ENCODE peak calls at places on chromosomes 2 and 18, in four cellular contexts. R is GM12878, E is HEK293T, P is K562. I is an unnamed sample.

GRCh38 chr2:242010567-242011513 is 141.3 kb downstream of the RTP5 start:
- DNase-seq in R (no peak), E (no peak), P (no peak), I (no peak)

GRCh38 chr2:177921726-177922125 is 150.9 kb downstream of the PDE11A start:
- DNase-seq in R (no peak), E (no peak), P (no peak), I (no peak)

GRCh38 chr2:25341031-25341727 is 546 bp downstream of the DNMT3A start:
- DNase-seq in R (no peak), E (peak), P (peak), I (no peak)

GRCh38 chr2:24083567-24084385 is 858 bp downstream of the TP53I3 start:
- DNase-seq in R (peak), E (peak), P (peak), I (peak)

GRCh38 chr2:29261003-29261402 is 145.8 kb downstream of the CLIP4 start:
- DNase-seq in R (no peak), E (no peak), P (no peak), I (no peak)

GRCh38 chr2:26556309-26557243 is 78.7 kb upstream of the OTOF start:
- DNase-seq in R (no peak), E (no peak), P (no peak), I (no peak)

GRCh38 chr2:17249249-17249648 is 269.0 kb downstream of the RAD51AP2 start:
- DNase-seq in R (no peak), E (no peak), P (no peak), I (no peak)

GRCh38 chr2:223088866-223089265 is 36.9 kb downstream of the KCNE4 start:
- DNase-seq in R (no peak), E (no peak), P (no peak), I (no peak)

GRCh38 chr2:204706939-204707338 is 161.7 kb downstream of the PARD3B start:
- DNase-seq in R (no peak), E (peak), P (no peak), I (no peak)

GRCh38 chr18:59041819-59042476 is 97.7 kb upstream of the SEC11C start:
- DNase-seq in R (no peak), E (no peak), P (no peak), I (no peak)

GRCh38 chr2:79741044-79741443 is 228.2 kb downstream of the CTNNA2 start:
- DNase-seq in R (no peak), E (no peak), P (no peak), I (no peak)
- TF ChIP-seq BHLHE40 in R (no peak), E (no peak), P (no peak), I (no peak)

DNA sequence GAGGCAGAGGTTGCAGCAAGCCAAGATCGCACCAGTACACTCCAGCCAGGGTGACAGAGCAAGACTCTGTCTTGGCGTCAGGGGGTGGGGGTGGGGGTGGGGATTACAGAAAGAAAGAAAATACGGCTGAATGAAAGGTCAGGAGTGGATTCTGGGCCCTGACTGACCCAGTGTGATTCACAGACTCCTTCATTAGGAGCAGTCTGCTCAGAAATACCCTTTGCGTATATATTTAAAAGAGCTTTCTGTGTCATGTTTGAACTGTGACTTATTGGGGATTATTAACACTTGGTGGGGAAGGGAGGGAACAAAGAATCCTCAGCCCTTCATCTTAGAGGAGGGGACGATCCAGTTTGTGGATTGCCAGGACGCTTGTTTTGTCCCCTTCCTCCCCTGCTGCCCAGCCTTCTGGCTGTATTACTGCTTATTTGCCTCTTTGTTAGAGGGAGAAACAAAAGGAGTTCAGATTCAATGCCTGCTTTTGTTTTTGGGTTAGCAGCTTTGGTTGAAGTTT is 118.2 kb downstream of the FMNL2 start:
- DNase-seq in R (no peak), E (no peak), P (no peak), I (no peak)
- TF ChIP-seq BHLHE40 in R (no peak), E (no peak), P (no peak), I (no peak)

DNA sequence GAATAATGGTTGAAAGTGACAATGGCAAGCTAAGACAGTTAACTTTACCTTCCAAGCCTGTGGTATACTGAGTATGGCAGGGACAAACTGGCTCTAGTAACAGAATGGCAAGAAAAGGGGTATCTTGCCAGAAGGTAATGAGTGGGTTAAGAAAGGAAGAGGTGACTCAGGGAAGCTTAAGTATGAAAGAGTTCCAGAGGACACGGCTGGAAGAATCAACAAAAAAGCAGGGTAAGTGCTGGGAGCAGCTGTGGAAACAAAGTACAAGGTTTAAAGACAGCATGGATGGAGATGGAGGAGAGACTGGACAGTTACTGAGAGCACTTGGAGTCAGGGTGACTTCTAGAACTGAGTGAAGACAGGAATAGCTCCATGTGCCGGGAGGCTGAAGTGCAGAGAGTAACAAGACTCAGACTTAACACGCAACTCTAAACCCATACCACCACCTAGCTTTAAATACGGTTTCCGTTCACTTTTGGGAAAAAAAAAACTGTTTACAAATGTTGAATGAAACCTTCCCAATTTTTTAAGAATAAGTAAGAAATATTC is 69.0 kb downstream of the REV1 start:
- DNase-seq in R (no peak), E (no peak), P (no peak), I (no peak)
- TF ChIP-seq BHLHE40 in R (no peak), E (no peak), P (no peak), I (no peak)

DNA sequence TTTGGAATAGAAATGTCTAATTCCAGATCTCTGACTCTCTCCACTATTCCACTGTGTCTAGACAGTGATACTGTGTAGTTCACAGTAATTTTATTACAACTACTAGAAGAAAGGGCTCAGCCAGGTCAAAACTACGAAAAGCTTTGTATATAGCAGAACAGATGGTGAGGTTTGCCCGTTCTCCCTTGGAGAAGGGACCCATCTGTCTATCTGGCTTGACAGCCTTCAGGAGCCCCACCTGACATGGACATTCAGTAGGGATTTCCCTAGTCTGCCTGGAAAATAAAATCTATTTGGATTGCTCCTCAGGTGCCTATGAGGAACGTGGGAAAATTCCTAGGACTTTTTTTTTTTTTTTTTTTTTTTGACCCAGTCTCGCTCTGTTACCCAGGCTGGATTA is 435.4 kb downstream of the NRXN1 start:
- DNase-seq in R (no peak), E (no peak), P (no peak), I (no peak)
- TF ChIP-seq BHLHE40 in R (no peak), E (no peak), P (no peak), I (no peak)

DNA sequence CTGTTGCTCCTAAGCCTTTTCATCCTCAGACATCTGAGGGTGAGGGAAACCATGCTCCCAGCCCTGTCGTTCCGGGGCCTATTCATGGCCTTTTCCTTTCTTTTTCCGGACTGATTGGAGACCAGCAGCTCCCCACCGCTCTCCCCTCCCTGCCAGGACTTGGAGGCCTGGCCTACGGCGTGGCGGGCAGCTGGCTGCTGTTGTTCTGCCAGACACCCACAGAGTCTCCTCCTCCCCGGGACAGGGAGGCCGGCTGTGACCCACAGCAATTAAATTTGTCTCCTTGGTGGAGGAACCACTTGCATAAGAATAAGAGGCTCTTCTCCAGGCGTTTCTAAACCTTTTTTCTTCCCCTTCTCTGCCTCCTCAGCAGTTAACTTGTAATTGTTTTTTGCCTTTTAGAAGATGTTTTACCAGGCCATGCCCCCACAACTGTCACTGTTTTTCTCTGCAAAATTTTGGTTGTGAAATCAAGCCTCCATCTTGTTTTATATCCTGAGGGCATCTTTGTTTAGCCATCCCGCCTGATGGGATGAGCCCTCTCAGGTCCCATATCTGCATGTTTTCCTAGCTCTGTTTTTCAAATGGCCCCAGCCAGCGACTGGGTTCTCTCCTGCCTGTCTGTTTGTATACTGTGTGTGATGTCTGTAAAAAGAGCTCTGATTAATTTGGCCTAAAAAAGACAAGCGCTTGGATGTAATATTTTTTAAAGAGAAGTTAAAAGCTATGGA is 1060.0 kb upstream of the DDX18 start:
- DNase-seq in R (no peak), E (no peak), P (no peak), I (no peak)
- TF ChIP-seq BHLHE40 in R (no peak), E (no peak), P (no peak), I (no peak)

DNA sequence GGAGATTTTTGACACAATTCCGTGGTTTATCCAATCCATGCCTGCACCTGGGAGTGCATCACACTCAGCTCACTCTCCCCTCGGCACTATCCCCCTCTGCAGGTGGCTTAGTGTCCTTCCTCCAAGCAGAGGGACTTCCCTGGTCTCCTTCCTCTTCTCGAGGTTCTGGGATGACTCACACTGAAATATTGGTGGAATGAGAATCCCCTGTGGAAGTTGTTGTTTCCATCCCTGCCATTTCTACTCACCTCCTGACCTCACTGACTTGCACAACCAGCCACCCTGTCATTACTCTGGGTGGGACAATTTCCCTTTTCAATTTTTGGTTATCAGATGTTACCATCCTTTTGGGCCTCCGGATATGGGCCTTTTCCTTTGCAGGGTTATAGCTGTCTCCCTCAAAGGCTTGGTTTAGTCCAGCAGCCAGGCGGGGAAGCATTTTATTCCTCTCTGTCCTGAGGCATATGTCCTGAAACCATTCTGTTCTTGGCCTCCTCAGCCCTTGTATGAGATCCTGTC is 59.9 kb downstream of the PTPRM start:
- DNase-seq in R (no peak), E (no peak), P (no peak), I (peak)
- TF ChIP-seq BHLHE40 in R (no peak), E (no peak), P (no peak), I (no peak)

GRCh38 chr2:151043484-151043883 is 218.2 kb downstream of the RBM43 start:
- DNase-seq in R (no peak), E (peak), P (no peak), I (no peak)
- TF ChIP-seq BHLHE40 in R (no peak), E (no peak), P (no peak), I (no peak)